ENCODE peak calls at places on chromosome 4, in four cellular contexts. T is GM12878, I is HepG2, P is K562. Y is an unnamed sample.

GRCh38 chr4:82739292-82740190 is 59.1 kb downstream of the SCD5 start:
- DNase-seq in T (peak), I (peak), P (peak), Y (peak)

GRCh38 chr4:177938226-177938625 is 496.0 kb upstream of the AGA start:
- DNase-seq in I (no peak), P (no peak), T (no peak), Y (no peak)

GRCh38 chr4:33054161-33054560 is 2334.0 kb downstream of the PCDH7 start:
- DNase-seq in I (no peak), P (no peak), T (no peak), Y (no peak)

GRCh38 chr4:156948738-156949137 is 22.9 kb downstream of the PDGFC start:
- DNase-seq in I (no peak), P (no peak), T (no peak), Y (peak)

GRCh38 chr4:74473155-74473811 is 28.3 kb downstream of the AREG start:
- DNase-seq in T (no peak), P (no peak), I (peak), Y (no peak)

GRCh38 chr4:107575243-107575642 is 144.8 kb downstream of the PAPSS1 start:
- DNase-seq in T (no peak), I (no peak), P (no peak), Y (no peak)

GRCh38 chr4:55854132-55854531 is 684 bp downstream of the EXOC1 start:
- DNase-seq in T (no peak), I (no peak), P (peak), Y (peak)

GRCh38 chr4:25439913-25440477 is 62.9 kb downstream of the ANAPC4 start:
- DNase-seq in I (peak), P (peak), T (peak), Y (peak)

GRCh38 chr4:120965938-120966337 is 43.4 kb upstream of the PRDM5 start:
- DNase-seq in T (no peak), I (no peak), P (no peak), Y (no peak)

GRCh38 chr4:130689182-130689581 is 1593.2 kb downstream of the C4orf33 start:
- DNase-seq in P (no peak), T (no peak), I (no peak), Y (no peak)

GRCh38 chr4:140260227-140260626 is 106.2 kb upstream of the MAML3 start:
- DNase-seq in P (no peak), T (no peak), I (no peak), Y (no peak)

GRCh38 chr4:99334880-99335279 is 13.7 kb upstream of the ADH1B start:
- DNase-seq in I (no peak), T (no peak), P (no peak), Y (no peak)

GRCh38 chr4:140648716-140649115 is 80.0 kb upstream of the UCP1 start:
- DNase-seq in I (no peak), T (no peak), P (no peak), Y (no peak)

GRCh38 chr4:48372272-48372671 is 30.9 kb downstream of the SLAIN2 start:
- DNase-seq in T (no peak), I (no peak), P (no peak), Y (no peak)

GRCh38 chr4:105651879-105652640 is 56.4 kb downstream of the INTS12 start:
- DNase-seq in T (no peak), P (no peak), I (no peak), Y (no peak)

GRCh38 chr4:16082038-16082423 is 1.8 kb downstream of the PROM1 start:
- DNase-seq in P (no peak), T (no peak), I (no peak), Y (no peak)

GRCh38 chr4:110099638-110100037 is 98.8 kb downstream of the ELOVL6 start:
- DNase-seq in P (no peak), I (no peak), T (no peak), Y (no peak)

GRCh38 chr4:24989327-24989726 is 41.4 kb downstream of the LGI2 start:
- DNase-seq in T (no peak), P (no peak), I (no peak), Y (no peak)

GRCh38 chr4:148355442-148356123 is 86.6 kb downstream of the NR3C2 start:
- DNase-seq in T (no peak), P (no peak), I (no peak), Y (no peak)

GRCh38 chr4:107733431-107733925 is 13.4 kb upstream of the PAPSS1 start:
- DNase-seq in I (no peak), P (no peak), T (no peak), Y (no peak)

GRCh38 chr4:25440478-25441030 is 63.5 kb downstream of the ANAPC4 start:
- DNase-seq in T (no peak), I (no peak), P (no peak), Y (no peak)

GRCh38 chr4:127604949-127605709 is 27.6 kb upstream of the INTU start:
- DNase-seq in T (no peak), I (peak), P (peak), Y (no peak)

GRCh38 chr4:14345356-14345775 is 656.9 kb upstream of the CPEB2 start:
- DNase-seq in I (no peak), P (no peak), T (no peak), Y (no peak)

GRCh38 chr4:123396294-123397275 is at the start of gene SPRY1:
- DNase-seq in T (peak), I (peak), P (peak), Y (peak)
- TF ChIP-seq TARDBP in T (no peak), I (peak), P (no peak), Y (no peak)

DNA sequence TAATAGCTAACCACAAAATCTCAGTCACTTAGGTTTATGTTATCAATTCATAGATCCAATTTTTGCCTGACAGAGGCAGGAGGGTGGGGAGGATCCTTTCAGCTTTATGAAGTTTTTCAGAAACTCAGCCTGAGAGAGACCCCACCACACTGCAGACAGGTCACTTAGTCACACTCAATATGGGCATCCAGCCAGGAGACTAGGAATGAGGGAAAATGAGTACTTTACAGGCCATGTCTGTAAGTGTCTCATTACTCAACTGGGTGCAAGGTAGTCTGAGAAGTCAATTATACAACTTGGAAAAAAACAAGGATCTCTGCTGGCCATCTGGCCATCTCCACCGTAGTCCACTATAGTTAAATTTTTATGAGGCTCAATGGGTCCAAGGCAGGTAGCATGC is 365.9 kb downstream of the INPP4B start:
- DNase-seq in P (no peak), T (no peak), I (no peak), Y (no peak)
- TF ChIP-seq TARDBP in P (no peak), T (no peak), I (no peak), Y (no peak)

GRCh38 chr4:153486281-153487151 is 20.4 kb downstream of the TMEM131L start:
- DNase-seq in T (no peak), I (peak), P (no peak), Y (no peak)
- TF ChIP-seq TARDBP in T (no peak), I (no peak), P (no peak), Y (no peak)

GRCh38 chr4:37486134-37486533 is 200.0 kb downstream of the RELL1 start:
- DNase-seq in I (no peak), T (no peak), P (no peak), Y (no peak)
- TF ChIP-seq TARDBP in I (no peak), T (no peak), P (no peak), Y (no peak)

Y was measured in HEK293T.